ENCODE peak calls at places on chromosomes 4 and X, in ten cellular contexts. E is GM12878, P is K562, C is suprapubic skin, R is sigmoid colon, J is endothelial cell of umbilical vein, V is transverse colon, K is SK-N-SH, O is HCT116, H is stomach. Z is an unnamed sample.

GRCh38 chrX:25427873-25428555 is 412.2 kb upstream of the ARX start:
- DNase-seq in R (no peak), C (no peak), J (no peak), E (no peak), O (no peak), H (no peak), V (no peak), P (peak; percentile 0), K (no peak), Z (no peak)

GRCh38 chrX:129472116-129472515 is 51.2 kb downstream of the SMARCA1 start:
- DNase-seq in C (no peak), E (no peak), O (no peak), P (no peak), V (no peak), H (no peak), J (no peak), K (no peak), R (no peak), Z (peak; percentile 17)

GRCh38 chrX:109732319-109732779 is 708 bp downstream of the ACSL4 start:
- DNase-seq in R (no peak), O (no peak), C (no peak), K (peak; percentile 35), H (no peak), J (peak; percentile 62), V (no peak), E (no peak), P (peak; percentile 50), Z (no peak)

GRCh38 chrX:77436682-77437081 is 10.5 kb upstream of the FGF16 start:
- DNase-seq in K (no peak), J (no peak), O (no peak), H (no peak), P (no peak), R (no peak), E (no peak), V (no peak), C (no peak), Z (no peak)

GRCh38 chr4:138164218-138164617 is 77.9 kb downstream of the SLC7A11 start:
- DNase-seq in P (no peak), V (no peak), O (no peak), R (no peak), C (no peak), K (no peak), H (no peak), J (no peak), E (no peak), Z (no peak)

GRCh38 chr4:126375462-126376054 is 1060.8 kb downstream of the FAT4 start:
- DNase-seq in P (no peak), J (peak; percentile 4), O (no peak), V (no peak), H (no peak), E (no peak), C (no peak), R (no peak), K (no peak), Z (no peak)

GRCh38 chr4:110510955-110511544 is 35.1 kb downstream of the ENPEP start:
- DNase-seq in H (no peak), K (peak; percentile 40), J (peak; percentile 57), R (no peak), O (peak; percentile 56), V (no peak), P (peak; percentile 59), E (no peak), C (no peak), Z (no peak)

GRCh38 chrX:3939967-3940610 is 226.6 kb upstream of the PRKX start:
- DNase-seq in C (no peak), R (no peak), H (no peak), K (peak; percentile 38), V (no peak), J (peak; percentile 2), E (no peak), O (peak; percentile 15), P (peak; percentile 15), Z (no peak)

GRCh38 chr4:152735302-152735917 is 44.1 kb downstream of the TIGD4 start:
- DNase-seq in H (no peak), E (peak; percentile 32), J (peak; percentile 41), V (no peak), R (no peak), K (peak; percentile 50), C (no peak), P (peak; percentile 10), O (peak; percentile 12), Z (no peak)

GRCh38 chrX:69597399-69597798 is 18.5 kb upstream of the EDA start:
- DNase-seq in K (no peak), J (no peak), C (no peak), R (no peak), E (no peak), H (no peak), V (no peak), O (no peak), P (no peak), Z (no peak)

GRCh38 chr4:169268951-169269781 is 1.6 kb downstream of the SH3RF1 start:
- DNase-seq in J (peak; percentile 61), C (no peak), H (no peak), V (peak; percentile 31), P (no peak), O (no peak), R (no peak), K (no peak), E (no peak), Z (peak; percentile 20)

GRCh38 chr4:169270156-169270809 is 473 bp downstream of the SH3RF1 start:
- DNase-seq in J (peak; percentile 61), V (peak; percentile 69), K (peak; percentile 87), H (peak; percentile 71), C (no peak), R (peak; percentile 70), E (no peak), O (no peak), P (peak; percentile 20), Z (peak; percentile 53)

GRCh38 chr4:169271692-169272007 is 894 bp upstream of the SH3RF1 start:
- DNase-seq in K (no peak), R (no peak), V (peak; percentile 22), J (no peak), H (no peak), E (no peak), P (no peak), O (no peak), C (no peak), Z (no peak)

GRCh38 chr4:169272265-169272886 is 1.6 kb upstream of the SH3RF1 start:
- DNase-seq in H (no peak), E (peak; percentile 72), K (no peak), R (no peak), P (no peak), J (peak; percentile 28), V (no peak), O (no peak), C (no peak), Z (no peak)

DNA sequence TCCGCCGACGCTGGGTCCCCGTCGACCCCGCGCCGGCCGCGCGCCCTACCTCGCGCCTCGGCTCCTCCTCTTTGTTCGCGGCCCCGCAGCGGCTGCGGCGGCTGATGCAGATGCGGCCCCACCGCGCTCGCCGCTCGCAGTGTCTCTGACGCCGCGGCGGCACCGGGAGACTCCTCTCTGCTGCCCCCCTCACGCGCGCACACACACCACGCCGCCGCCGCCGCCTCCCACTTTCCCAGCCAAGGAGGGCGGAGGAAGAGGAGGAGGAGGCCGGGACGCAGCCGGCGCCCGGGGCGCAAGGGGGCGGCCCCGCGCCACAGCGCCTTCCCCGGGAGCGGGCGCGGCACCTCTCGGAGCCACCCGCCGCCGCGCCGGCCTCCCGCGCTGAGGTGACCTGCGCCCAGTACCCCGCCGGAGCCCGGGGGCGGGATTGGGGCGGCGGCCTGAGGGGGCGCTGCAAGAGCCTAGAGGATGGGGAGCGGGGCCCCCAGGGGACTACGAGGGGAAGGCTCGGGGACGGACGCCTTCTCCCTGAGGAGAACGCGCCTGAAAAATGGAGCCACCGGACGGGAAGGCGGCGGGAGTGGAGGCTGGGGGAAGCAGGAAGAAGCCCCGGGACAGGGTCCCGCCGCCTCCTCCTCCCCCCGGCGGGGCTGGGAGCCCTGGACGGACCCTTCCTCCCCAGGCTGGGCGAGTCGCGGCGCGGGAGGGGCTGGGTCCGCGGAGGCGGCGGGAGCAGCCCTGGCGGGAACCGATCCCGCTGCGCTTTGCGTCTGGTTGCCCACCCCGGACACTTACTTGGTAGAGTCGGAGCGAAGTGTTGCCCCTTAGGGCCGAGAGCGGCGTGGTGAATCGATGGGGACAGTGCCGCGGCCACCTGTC is at the start of gene SH3RF1:
- DNase-seq in O (no peak), V (peak; percentile 88), R (peak; percentile 95), C (peak; percentile 89), K (peak; percentile 91), E (no peak), P (peak; percentile 46), J (peak; percentile 88), H (peak; percentile 90), Z (peak; percentile 92)
- TF ChIP-seq POLR2AphosphoS5 in O (peak; percentile 61), V (peak; percentile 90), R (peak; percentile 77), C (no peak), K (peak; percentile 67), E (peak; percentile 41), P (no peak), J (peak; percentile 70), H (peak; percentile 89), Z (peak; percentile 79)

DNA sequence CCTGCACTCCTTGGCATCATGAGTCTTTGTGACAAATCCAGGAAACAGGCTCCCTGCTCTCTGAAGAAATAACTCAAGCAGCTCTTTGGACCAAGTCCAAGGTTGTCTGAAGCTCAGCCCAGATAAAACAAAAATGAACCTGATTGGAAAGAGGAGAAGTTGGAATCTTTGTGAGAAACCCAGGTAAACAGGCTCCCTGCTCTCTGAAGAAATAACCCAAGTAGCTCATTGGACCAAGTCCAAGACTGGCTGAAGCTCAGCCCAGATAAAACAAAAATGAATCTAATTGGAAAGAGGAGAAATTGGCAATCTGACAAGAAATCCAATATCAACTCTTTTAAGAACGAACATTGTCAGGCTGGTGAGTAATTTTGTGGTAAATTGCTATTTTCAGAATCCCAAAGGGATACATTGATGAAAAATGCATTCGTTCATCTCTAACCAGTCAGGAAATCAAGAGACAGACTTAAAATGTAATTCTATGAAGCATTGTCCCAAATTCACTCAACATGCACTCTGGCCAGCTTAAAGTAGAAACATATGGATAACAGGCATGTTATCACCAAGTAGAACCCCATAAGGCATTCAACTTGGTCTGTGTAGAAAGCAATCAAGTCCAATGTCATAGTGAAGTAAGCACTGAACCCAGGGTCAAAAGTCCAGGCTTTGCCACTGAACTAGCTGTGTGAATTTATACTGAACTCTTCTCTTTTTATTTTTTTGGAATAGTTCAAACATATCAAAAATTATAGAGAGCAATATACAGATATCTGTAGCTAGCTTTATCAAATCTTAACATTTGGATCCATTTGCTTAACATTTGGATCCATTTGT is 16.8 kb upstream of the NFXL1 start:
- DNase-seq in P (no peak), E (no peak), H (no peak), J (peak; percentile 45), C (no peak), V (no peak), O (no peak), R (no peak), K (peak; percentile 26), Z (no peak)
- H3K4me3 ChIP-seq in P (no peak overlapping the region), E (no peak overlapping the region), H (no peak overlapping the region), J (no peak overlapping the region), C (no peak overlapping the region), V (no peak overlapping the region), O (no peak overlapping the region), R (no peak overlapping the region), K (no peak overlapping the region), Z (no peak overlapping the region)

GRCh38 chrX:131521824-131522223 is 22.1 kb upstream of the OR13H1 start:
- DNase-seq in R (no peak), K (no peak), E (no peak), P (no peak), J (no peak), H (no peak), O (no peak), C (no peak), V (no peak), Z (no peak)
- H3K9me3 ChIP-seq in R (no peaks in the 10 kb centered on the region), K (no peaks in the 10 kb centered on the region), E (no peaks in the 10 kb centered on the region), P (no peaks in the 10 kb centered on the region), J (no peaks in the 10 kb centered on the region), H (peaks cover 26% of the 10 kb centered on the region), O (no peaks in the 10 kb centered on the region), C (no peaks in the 10 kb centered on the region), V (no peaks in the 10 kb centered on the region), Z (no peaks in the 10 kb centered on the region)

GRCh38 chr4:160485071-160485687 is 1382.3 kb downstream of the RAPGEF2 start:
- DNase-seq in R (no peak), V (no peak), H (no peak), E (no peak), J (no peak), P (no peak), O (no peak), C (no peak), K (no peak), Z (no peak)
- TF ChIP-seq POLR2AphosphoS5 in R (no peak), V (no peak), H (no peak), E (no peak), J (no peak), P (no peak), O (no peak), C (no peak), K (no peak), Z (no peak)

Z was measured in prostate gland.